ENCODE peak calls at places on chromosome 9, in five cellular contexts. Q is CD8-positive, alpha-beta T cell; O is GM23248; R is HFF-Myc; V is cardiac fibroblast. S is an unnamed sample.

GRCh38 chr9:114086009-114086408 is 7.9 kb upstream of the AMBP start:
- DNase-seq in R (no peak), O (no peak), V (no peak), Q (no peak), S (no peak)

GRCh38 chr9:68640421-68641089 is 64.5 kb upstream of the PIP5K1B start:
- DNase-seq in V (no peak), O (no peak), Q (no peak), R (no peak), S (no peak)

GRCh38 chr9:113602126-113603119 is 138.9 kb downstream of the RGS3 start:
- DNase-seq in O (peak; percentile 94), R (peak; percentile 90), Q (no peak), V (peak; percentile 83), S (no peak)

GRCh38 chr9:3971391-3972082 is 328.3 kb downstream of the GLIS3 start:
- DNase-seq in Q (no peak), V (no peak), O (no peak), R (no peak), S (no peak)

GRCh38 chr9:87554976-87555375 is 57.3 kb downstream of the DAPK1 start:
- DNase-seq in V (no peak), R (no peak), Q (no peak), O (no peak), S (no peak)

GRCh38 chr9:115291841-115292240 is 173.9 kb upstream of the TNC start:
- DNase-seq in Q (no peak), R (no peak), O (peak; percentile 57), V (no peak), S (no peak)

GRCh38 chr9:134377976-134378375 is 51.7 kb downstream of the RXRA start:
- DNase-seq in R (no peak), V (no peak), O (peak; percentile 47), Q (no peak), S (no peak)

GRCh38 chr9:114238919-114239879 is 83.7 kb upstream of the ORM1 start:
- DNase-seq in R (peak; percentile 86), V (peak; percentile 44), Q (no peak), O (peak; percentile 20), S (peak; percentile 9)

GRCh38 chr9:121292801-121293241 is 24.9 kb downstream of the GSN start:
- DNase-seq in V (no peak), O (no peak), Q (no peak), R (no peak), S (no peak)

GRCh38 chr9:94867281-94867841 is 140.9 kb downstream of the AOPEP start:
- DNase-seq in Q (no peak), O (peak; percentile 94), R (no peak), V (peak; percentile 95), S (no peak)

GRCh38 chr9:110864011-110864410 is 174.3 kb downstream of the LPAR1 start:
- DNase-seq in R (no peak), Q (no peak), V (no peak), O (no peak), S (no peak)

GRCh38 chr9:81562221-81563019 is 126.9 kb downstream of the TLE1 start:
- DNase-seq in R (no peak), V (peak; percentile 77), Q (no peak), O (peak; percentile 66), S (no peak)

GRCh38 chr9:109815366-109815947 is 35.5 kb downstream of the PALM2AKAP2 start:
- DNase-seq in O (peak; percentile 71), Q (no peak), V (peak; percentile 57), R (no peak), S (no peak)

GRCh38 chr9:120893585-120893857 is 16.5 kb upstream of the PHF19 start:
- DNase-seq in V (no peak), Q (no peak), R (no peak), O (peak; percentile 44), S (no peak)

GRCh38 chr9:116190997-116191396 is 37.4 kb downstream of the PAPPA start:
- DNase-seq in O (peak; percentile 91), Q (no peak), V (peak; percentile 96), R (no peak), S (no peak)

GRCh38 chr9:98142182-98142924 is 23.3 kb upstream of the TRIM14 start:
- DNase-seq in O (no peak), R (no peak), Q (no peak), V (no peak), S (no peak)

GRCh38 chr9:77807295-77807694 is 159.2 kb upstream of the GNA14 start:
- DNase-seq in Q (no peak), O (peak; percentile 95), V (peak; percentile 99), R (peak; percentile 29), S (no peak)

GRCh38 chr9:124134526-124134925 is 123.0 kb downstream of the LHX2 start:
- DNase-seq in V (no peak), R (no peak), O (no peak), Q (no peak), S (no peak)

GRCh38 chr9:124135813-124136365 is 121.9 kb upstream of the NEK6 start:
- DNase-seq in R (no peak), O (no peak), V (no peak), Q (no peak), S (no peak)

GRCh38 chr9:124137944-124138335 is 119.8 kb upstream of the NEK6 start:
- DNase-seq in O (no peak), R (no peak), Q (no peak), V (no peak), S (no peak)

GRCh38 chr9:124139001-124139400 is 118.7 kb upstream of the NEK6 start:
- DNase-seq in O (peak; percentile 90), V (peak; percentile 84), Q (no peak), R (no peak), S (no peak)

GRCh38 chr9:124137009-124137943 is 120.5 kb upstream of the NEK6 start:
- DNase-seq in O (peak; percentile 41), R (no peak), Q (no peak), V (peak; percentile 56), S (no peak)
- H3K4me3 ChIP-seq in O (no peak overlapping the region), R (no peak overlapping the region), Q (no peak overlapping the region), V (no peak overlapping the region), S (no peak overlapping the region)

DNA sequence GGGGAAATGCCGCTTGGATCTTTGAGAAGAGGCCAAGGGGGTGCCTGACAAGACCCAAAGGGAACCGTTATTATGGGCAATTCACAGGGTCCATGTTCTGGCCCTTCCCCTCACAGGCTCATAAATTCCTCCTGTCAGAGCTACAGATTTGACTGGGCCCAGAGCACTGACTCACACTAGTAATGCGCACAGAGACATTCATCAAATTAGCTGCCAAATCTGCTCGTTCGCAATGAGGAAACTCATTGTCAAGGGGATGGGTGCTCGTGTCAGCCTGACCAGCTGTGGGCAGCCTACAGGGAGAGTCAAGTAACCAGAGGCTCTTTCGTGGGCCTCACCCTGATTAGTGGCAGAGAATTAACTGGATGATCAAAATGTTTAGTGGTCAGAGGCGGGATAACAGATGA is 377.4 kb downstream of the ACTL7B start:
- DNase-seq in R (peak; percentile 54), O (peak; percentile 89), Q (no peak), V (peak; percentile 93), S (no peak)
- H3K4me3 ChIP-seq in R (no peak overlapping the region), O (peak overlapping the region; percentile 30), Q (no peak overlapping the region), V (no peak overlapping the region), S (no peak overlapping the region)

DNA sequence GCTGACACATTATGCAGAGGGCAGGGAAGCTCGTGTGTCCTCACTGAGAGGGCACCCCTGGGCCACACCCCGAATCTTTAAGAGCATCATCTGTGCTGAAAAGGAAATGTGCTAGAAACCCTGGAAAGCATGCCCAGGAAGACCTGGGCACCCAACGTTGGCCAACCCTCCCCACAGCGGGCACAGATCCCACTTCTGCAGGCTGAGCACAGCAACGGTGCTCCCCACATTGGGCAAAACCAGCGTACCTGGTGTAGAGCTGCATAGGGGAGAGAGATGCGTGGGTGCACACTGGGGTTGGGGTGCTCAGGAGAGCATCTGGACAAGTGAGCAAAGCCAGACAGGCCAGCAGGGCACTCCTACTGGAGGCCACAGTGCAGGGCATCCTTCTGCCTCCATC is 32.6 kb downstream of the ROR2 start:
- DNase-seq in R (no peak), Q (no peak), O (no peak), V (no peak), S (no peak)
- H3K4me3 ChIP-seq in R (no peak overlapping the region), Q (no peak overlapping the region), O (no peak overlapping the region), V (no peak overlapping the region), S (no peak overlapping the region)

GRCh38 chr9:101028346-101029299 is at the start of gene PLPPR1:
- DNase-seq in O (peak; percentile 47), R (no peak), Q (no peak), V (peak; percentile 34), S (peak; percentile 11)
- H3K4me3 ChIP-seq in O (peak within 1 kb of the TSS; percentile 69), R (peak within 1 kb of the TSS; percentile 28), Q (no peak within 1 kb of the TSS), V (peak within 1 kb of the TSS; percentile 54), S (peak within 1 kb of the TSS; percentile 54)

GRCh38 chr9:128899566-128900322 is 17.8 kb downstream of the LRRC8A start:
- DNase-seq in R (no peak), O (peak; percentile 45), V (peak; percentile 24), Q (no peak), S (peak; percentile 60)

GRCh38 chr9:128903079-128903461 is 17.7 kb upstream of the PHYHD1 start:
- DNase-seq in Q (no peak), R (no peak), V (no peak), O (no peak), S (no peak)

GRCh38 chr9:128902351-128903078 is 18.3 kb upstream of the PHYHD1 start:
- DNase-seq in O (no peak), Q (peak; percentile 89), V (no peak), R (no peak), S (peak; percentile 92)

GRCh38 chr9:128901379-128901778 is 19.4 kb upstream of the PHYHD1 start:
- DNase-seq in Q (no peak), V (no peak), R (no peak), O (no peak), S (no peak)

GRCh38 chr9:128901822-128902221 is 19.0 kb upstream of the PHYHD1 start:
- DNase-seq in O (no peak), Q (no peak), R (no peak), V (no peak), S (no peak)
- H3K4me3 ChIP-seq in O (no peak overlapping the region), Q (no peak overlapping the region), R (no peak overlapping the region), V (no peak overlapping the region), S (peak overlapping the region; percentile 25)

GRCh38 chr9:1721219-1721618 is 293.9 kb upstream of the SMARCA2 start:
- DNase-seq in R (no peak), O (no peak), V (no peak), Q (no peak), S (no peak)
- H3K4me3 ChIP-seq in R (no peak overlapping the region), O (no peak overlapping the region), V (no peak overlapping the region), Q (no peak overlapping the region), S (no peak overlapping the region)

GRCh38 chr9:35615981-35616680 is 2.1 kb downstream of the CD72 start:
- DNase-seq in Q (no peak), O (no peak), R (no peak), V (no peak), S (peak; percentile 25)
- H3K4me3 ChIP-seq in Q (peak overlapping the region; percentile 44), O (no peak overlapping the region), R (no peak overlapping the region), V (no peak overlapping the region), S (no peak overlapping the region)

S was measured in Jurkat, Clone E6-1.